ENCODE peak calls at places on chromosomes 13 and 19, in ten cellular contexts. N, W, A, V, H, E, O, D, U and X are unnamed samples. For H3K36me3, the result is how much of the 10 kb centered on the place peaks cover.

GRCh38 chr19:2922987-2923386 is 21.8 kb downstream of the ZNF77 start:
- DNase-seq in N (no peak), W (no peak), A (no peak), V (no peak), H (no peak), E (no peak), O (no peak), D (no peak), U (no peak), X (peak)

GRCh38 chr13:77177646-77178045 is 149.2 kb downstream of the MYCBP2 start:
- DNase-seq in N (no peak), W (no peak), A (no peak), V (no peak), H (no peak), E (no peak), O (no peak), D (no peak), U (no peak), X (no peak)

GRCh38 chr13:106474906-106475305 is 60.6 kb downstream of the EFNB2 start:
- DNase-seq in N (no peak), W (no peak), A (no peak), V (no peak), H (no peak), E (no peak), O (no peak), D (no peak), U (no peak), X (peak)

GRCh38 chr19:46812898-46813569 is 24.6 kb upstream of the SLC1A5 start:
- DNase-seq in N (peak), W (no peak), A (peak), V (no peak), H (no peak), E (no peak), O (no peak), D (no peak), U (no peak), X (no peak)

GRCh38 chr13:27796544-27797227 is 4.4 kb downstream of the GSX1 start:
- DNase-seq in N (no peak), W (no peak), A (no peak), V (no peak), H (no peak), E (no peak), O (no peak), D (no peak), U (no peak), X (no peak)

GRCh38 chr13:79571147-79571546 is 90.2 kb downstream of the NDFIP2 start:
- DNase-seq in N (no peak), W (no peak), A (no peak), V (no peak), H (no peak), E (no peak), O (no peak), D (no peak), U (no peak), X (no peak)

GRCh38 chr13:38409771-38410170 is 60.1 kb downstream of the UFM1 start:
- DNase-seq in N (no peak), W (no peak), A (no peak), V (no peak), H (no peak), E (no peak), O (no peak), D (no peak), U (no peak), X (no peak)

GRCh38 chr13:34589581-34589980 is 352.5 kb upstream of the NBEA start:
- DNase-seq in N (no peak), W (no peak), A (no peak), V (no peak), H (no peak), E (no peak), O (no peak), D (no peak), U (no peak), X (no peak)

GRCh38 chr13:79987323-79987722 is 353.6 kb downstream of the SPRY2 start:
- DNase-seq in N (no peak), W (no peak), A (no peak), V (no peak), H (no peak), E (no peak), O (no peak), D (no peak), U (no peak), X (no peak)

GRCh38 chr13:50616101-50616500 is 227.4 kb downstream of the DLEU7 start:
- DNase-seq in N (no peak), W (no peak), A (no peak), V (no peak), H (no peak), E (no peak), O (no peak), D (no peak), U (no peak), X (no peak)

GRCh38 chr19:567296-567900 is 5.0 kb upstream of the BSG start:
- DNase-seq in N (peak), W (no peak), A (no peak), V (no peak), H (no peak), E (no peak), O (no peak), D (no peak), U (no peak), X (no peak)

GRCh38 chr13:52070929-52071523 is 46.5 kb downstream of the UTP14C start:
- DNase-seq in N (no peak), W (no peak), A (peak), V (no peak), H (no peak), E (no peak), O (no peak), D (no peak), U (no peak), X (no peak)

DNA sequence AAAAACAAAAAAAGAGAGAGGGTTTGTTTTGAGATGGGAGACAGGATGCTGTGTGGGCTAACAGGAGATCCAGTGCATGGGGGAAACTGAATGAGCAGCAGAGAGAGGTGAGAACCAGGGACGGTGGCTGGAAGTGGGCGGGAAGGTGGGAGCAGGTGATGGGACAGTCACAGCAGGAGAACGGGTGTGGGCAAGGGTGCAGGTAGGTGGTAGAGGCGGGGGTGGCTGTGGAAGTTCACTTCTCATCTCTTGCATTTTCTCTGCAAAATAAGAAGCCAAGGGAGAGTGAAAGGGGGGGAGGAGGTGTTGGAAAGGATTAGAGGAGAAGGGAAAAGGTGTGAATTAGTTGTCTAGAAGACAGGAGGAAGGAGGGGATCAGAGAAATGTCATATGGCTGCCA is 21.9 kb downstream of the FBXO17 start:
- DNase-seq in N (no peak), W (no peak), A (no peak), V (no peak), H (no peak), E (no peak), O (no peak), D (no peak), U (no peak), X (no peak)
- H3K36me3 ChIP-seq in N (under half), W (under half), A (under half), V (under half), H (under half), E (under half), O (under half), D (under half), U (under half), X (under half)

GRCh38 chr19:16542045-16542893 is at the start of gene CHERP:
- DNase-seq in N (peak), W (peak), A (peak), V (peak), H (peak), E (peak), O (peak), D (peak), U (peak), X (peak)

GRCh38 chr19:16544468-16545231 is 2.4 kb upstream of the CHERP start:
- DNase-seq in N (no peak), W (no peak), A (no peak), V (no peak), H (no peak), E (no peak), O (no peak), D (no peak), U (no peak), X (no peak)

GRCh38 chr19:16542894-16543498 is 759 bp upstream of the CHERP start:
- DNase-seq in N (no peak), W (peak), A (no peak), V (no peak), H (no peak), E (no peak), O (no peak), D (no peak), U (no peak), X (no peak)

GRCh38 chr19:16541526-16542044 is 652 bp downstream of the CHERP start:
- DNase-seq in N (no peak), W (peak), A (peak), V (no peak), H (no peak), E (no peak), O (no peak), D (no peak), U (no peak), X (peak)

DNA sequence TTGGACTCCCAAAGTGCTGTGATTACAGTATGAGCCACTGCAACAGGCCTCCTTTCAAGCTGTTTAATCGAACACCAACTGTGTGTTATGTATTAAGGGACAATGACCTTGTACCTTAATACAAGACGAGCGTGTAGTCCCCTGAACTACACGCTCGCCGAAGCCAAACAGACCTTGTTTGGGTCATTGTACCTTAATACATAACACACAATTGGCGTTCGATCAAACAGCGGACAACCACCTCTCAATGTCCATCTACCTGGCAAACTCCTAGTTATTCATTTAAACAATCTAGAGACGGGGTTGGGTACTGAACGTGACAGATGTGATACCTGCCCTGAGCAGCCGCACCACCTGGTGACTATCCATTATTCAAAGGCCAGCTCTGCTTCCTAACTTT is 1.3 kb downstream of the CHERP start:
- DNase-seq in N (no peak), W (no peak), A (no peak), V (no peak), H (no peak), E (no peak), O (no peak), D (no peak), U (no peak), X (no peak)
- H3K36me3 ChIP-seq in N (under half), W (under half), A (under half), V (under half), H (under half), E (under half), O (half or more), D (under half), U (under half), X (under half)

GRCh38 chr13:114283581-114283980 is 2.2 kb downstream of the UPF3A start:
- DNase-seq in N (no peak), W (no peak), A (no peak), V (no peak), H (no peak), E (no peak), O (no peak), D (no peak), U (no peak), X (peak)

GRCh38 chr13:114288157-114288591 is 6.8 kb downstream of the UPF3A start:
- DNase-seq in N (no peak), W (no peak), A (no peak), V (no peak), H (no peak), E (no peak), O (no peak), D (no peak), U (no peak), X (no peak)

GRCh38 chr13:114284680-114285079 is 3.3 kb downstream of the UPF3A start:
- DNase-seq in N (no peak), W (no peak), A (no peak), V (no peak), H (no peak), E (no peak), O (no peak), D (no peak), U (no peak), X (no peak)

GRCh38 chr13:114285166-114285808 is 3.9 kb downstream of the UPF3A start:
- DNase-seq in N (no peak), W (no peak), A (no peak), V (no peak), H (no peak), E (no peak), O (no peak), D (no peak), U (no peak), X (no peak)

DNA sequence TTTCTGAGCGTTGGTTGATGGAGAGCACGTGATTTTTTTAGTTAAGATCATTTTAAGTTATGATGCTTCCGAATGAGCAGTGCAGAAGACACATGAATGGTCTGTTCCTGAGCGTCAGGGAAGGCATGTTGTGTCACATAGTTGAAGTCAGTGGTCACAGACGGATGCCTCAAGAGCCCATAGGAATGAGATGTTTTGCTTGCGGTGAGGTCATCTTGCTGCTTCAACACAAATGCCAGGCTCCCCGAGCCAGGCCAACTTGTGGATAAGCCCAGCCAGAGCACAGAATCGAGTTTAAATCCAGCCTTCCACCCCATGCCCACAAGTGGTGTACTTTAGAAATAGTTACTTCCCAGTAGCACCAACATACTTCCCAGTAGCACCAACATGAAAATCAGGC is 5.4 kb downstream of the UPF3A start:
- DNase-seq in N (no peak), W (no peak), A (no peak), V (no peak), H (no peak), E (no peak), O (no peak), D (no peak), U (no peak), X (no peak)
- H3K36me3 ChIP-seq in N (half or more), W (under half), A (under half), V (under half), H (half or more), E (under half), O (half or more), D (under half), U (half or more), X (under half)

GRCh38 chr13:110240352-110240751 is 66.6 kb downstream of the COL4A1 start:
- DNase-seq in N (no peak), W (no peak), A (no peak), V (no peak), H (peak), E (no peak), O (no peak), D (no peak), U (no peak), X (no peak)

GRCh38 chr13:110238795-110239194 is 68.2 kb downstream of the COL4A1 start:
- DNase-seq in N (no peak), W (no peak), A (no peak), V (no peak), H (peak), E (no peak), O (peak), D (no peak), U (no peak), X (no peak)

GRCh38 chr13:110237895-110238294 is 69.1 kb downstream of the COL4A1 start:
- DNase-seq in N (no peak), W (no peak), A (peak), V (no peak), H (no peak), E (no peak), O (no peak), D (no peak), U (no peak), X (no peak)

GRCh38 chr13:110240943-110241342 is 66.0 kb downstream of the COL4A1 start:
- DNase-seq in N (no peak), W (no peak), A (no peak), V (no peak), H (peak), E (no peak), O (no peak), D (no peak), U (no peak), X (no peak)

DNA sequence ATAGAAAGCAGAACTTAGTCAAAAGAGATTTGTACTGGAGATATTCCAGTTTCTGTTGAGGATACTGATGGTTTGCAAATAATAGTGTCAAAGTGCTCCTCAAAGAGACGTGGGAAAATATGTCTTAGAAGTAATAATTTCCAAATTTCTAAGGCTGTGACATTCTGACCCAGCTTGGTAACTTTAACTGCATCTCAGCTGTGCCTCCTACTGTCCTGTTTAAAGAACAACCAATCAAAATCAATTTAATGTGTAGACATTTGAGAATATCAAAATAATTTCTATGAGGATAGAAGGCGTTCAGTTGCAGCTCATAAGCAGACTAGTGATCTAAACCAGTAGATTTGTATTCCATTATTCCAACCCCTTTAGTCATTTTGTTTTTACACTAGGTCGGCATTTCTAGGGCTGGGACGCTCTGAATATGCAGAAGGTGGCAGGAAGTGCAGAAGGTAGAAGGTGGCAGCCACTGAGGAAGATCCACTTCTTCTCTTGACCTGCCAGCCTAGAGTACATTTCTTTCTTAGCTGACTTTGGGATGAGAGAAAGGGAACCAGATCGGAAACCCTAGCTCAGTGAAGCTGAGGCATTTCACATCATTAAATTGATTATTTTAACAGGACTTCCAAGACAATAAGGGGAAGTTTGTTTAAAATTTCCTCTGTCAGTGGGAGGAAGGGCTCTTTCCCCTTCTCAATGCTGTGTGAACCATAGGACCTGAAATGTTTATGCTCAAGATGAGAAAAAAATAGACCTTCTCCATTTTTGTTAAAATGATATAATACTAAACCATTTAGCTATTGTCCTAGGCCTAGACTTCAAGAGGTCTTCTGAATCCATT is 67.5 kb downstream of the COL4A1 start:
- DNase-seq in N (no peak), W (no peak), A (no peak), V (no peak), H (peak), E (no peak), O (no peak), D (no peak), U (no peak), X (no peak)
- H3K36me3 ChIP-seq in N (under half), W (under half), A (under half), V (under half), H (under half), E (under half), O (under half), D (under half), U (under half), X (under half)